ENCODE peak calls at places on chromosomes 3 and 15, in four cellular contexts. V is HCT116, F is K562, Z is HepG2. Y is an unnamed sample.

GRCh38 chr15:72117448-72117697 is 577 bp downstream of the MYO9A start:
- DNase-seq in V (peak; percentile 40), Z (peak; percentile 32), F (peak; percentile 63), Y (no peak)

GRCh38 chr15:71485094-71485693 is 325.2 kb upstream of the NR2E3 start:
- DNase-seq in F (peak; percentile 22), Z (no peak), V (no peak), Y (no peak)

GRCh38 chr3:10357592-10358308 is 36.8 kb upstream of the SEC13 start:
- DNase-seq in V (no peak), F (no peak), Z (no peak), Y (no peak)

GRCh38 chr15:93210995-93211394 is 122.0 kb upstream of the RGMA start:
- DNase-seq in F (no peak), V (no peak), Z (no peak), Y (no peak)

GRCh38 chr3:195800240-195800639 is 11.5 kb downstream of the MUC4 start:
- DNase-seq in V (no peak), Z (no peak), F (no peak), Y (no peak)

GRCh38 chr3:42937334-42937733 is 31.4 kb downstream of the ZNF662 start:
- DNase-seq in V (no peak), F (no peak), Z (no peak), Y (no peak)

GRCh38 chr15:99137111-99137546 is 32.2 kb downstream of the SYNM start:
- DNase-seq in V (no peak), Z (no peak), F (no peak), Y (no peak)

GRCh38 chr3:108219336-108219735 is 2.9 kb downstream of the IFT57 start:
- DNase-seq in Z (no peak), V (no peak), F (no peak), Y (no peak)

GRCh38 chr3:151903501-151903991 is 30.1 kb downstream of the SUCNR1 start:
- DNase-seq in V (no peak), F (no peak), Z (no peak), Y (no peak)

GRCh38 chr3:32817561-32818430 is at the start of gene TRIM71:
- DNase-seq in V (no peak), Z (no peak), F (no peak), Y (no peak)

GRCh38 chr3:126568776-126569342 is 10.1 kb upstream of the C3orf22 start:
- DNase-seq in Z (no peak), F (no peak), V (no peak), Y (no peak)

GRCh38 chr3:66499881-66500574 is 794 bp downstream of the LRIG1 start:
- DNase-seq in Z (no peak), V (no peak), F (no peak), Y (no peak)

GRCh38 chr3:8914491-8914890 is 48.8 kb downstream of the RAD18 start:
- DNase-seq in F (no peak), V (no peak), Z (no peak), Y (no peak)

GRCh38 chr3:107430214-107431047 is 53.2 kb downstream of the CCDC54 start:
- DNase-seq in F (no peak), V (no peak), Z (no peak), Y (no peak)

GRCh38 chr15:90203922-90204321 is 2.8 kb downstream of the SEMA4B start:
- DNase-seq in Z (no peak), V (no peak), F (no peak), Y (no peak)

GRCh38 chr15:61831505-61831921 is 228.7 kb downstream of the VPS13C start:
- DNase-seq in Z (no peak), V (no peak), F (no peak), Y (no peak)

GRCh38 chr3:57082481-57082880 is 22.0 kb downstream of the SPATA12 start:
- DNase-seq in Z (no peak), F (no peak), V (no peak), Y (no peak)

GRCh38 chr15:52789601-52790165 is 453 bp downstream of the ONECUT1 start:
- DNase-seq in Z (no peak), F (no peak), V (no peak), Y (no peak)

GRCh38 chr3:186635532-186635931 is 4.7 kb upstream of the FETUB start:
- DNase-seq in V (no peak), F (no peak), Z (no peak), Y (no peak)

GRCh38 chr3:187969581-187969950 is 184.4 kb upstream of the LPP start:
- DNase-seq in V (no peak), Z (no peak), F (no peak), Y (no peak)

GRCh38 chr3:9280477-9281219 is 31.2 kb upstream of the SRGAP3 start:
- DNase-seq in F (no peak), Z (no peak), V (no peak), Y (no peak)

GRCh38 chr15:88727439-88727838 is 75.8 kb upstream of the ACAN start:
- DNase-seq in V (no peak), F (no peak), Z (no peak), Y (no peak)

GRCh38 chr15:92901053-92901761 is 1.1 kb downstream of the CHD2 start:
- DNase-seq in Z (no peak), V (no peak), F (no peak), Y (no peak)

GRCh38 chr3:58179235-58180098 is 31.3 kb downstream of the DNASE1L3 start:
- DNase-seq in Z (no peak), V (no peak), F (no peak), Y (no peak)

GRCh38 chr3:162142511-162142910 is 645.9 kb downstream of the OTOL1 start:
- DNase-seq in V (no peak), Z (no peak), F (no peak), Y (no peak)

GRCh38 chr3:66435988-66436387 is 64.8 kb downstream of the LRIG1 start:
- DNase-seq in Z (no peak), V (no peak), F (no peak), Y (no peak)

GRCh38 chr3:123576119-123576518 is 8.7 kb downstream of the HACD2 start:
- DNase-seq in Z (no peak), V (no peak), F (no peak), Y (no peak)

GRCh38 chr3:132382267-132382666 is 35.0 kb upstream of the DNAJC13 start:
- DNase-seq in F (no peak), V (no peak), Z (no peak), Y (no peak)

GRCh38 chr3:181720281-181720680 is 8.6 kb downstream of the SOX2 start:
- DNase-seq in V (no peak), F (peak; percentile 48), Z (no peak), Y (no peak)

DNA sequence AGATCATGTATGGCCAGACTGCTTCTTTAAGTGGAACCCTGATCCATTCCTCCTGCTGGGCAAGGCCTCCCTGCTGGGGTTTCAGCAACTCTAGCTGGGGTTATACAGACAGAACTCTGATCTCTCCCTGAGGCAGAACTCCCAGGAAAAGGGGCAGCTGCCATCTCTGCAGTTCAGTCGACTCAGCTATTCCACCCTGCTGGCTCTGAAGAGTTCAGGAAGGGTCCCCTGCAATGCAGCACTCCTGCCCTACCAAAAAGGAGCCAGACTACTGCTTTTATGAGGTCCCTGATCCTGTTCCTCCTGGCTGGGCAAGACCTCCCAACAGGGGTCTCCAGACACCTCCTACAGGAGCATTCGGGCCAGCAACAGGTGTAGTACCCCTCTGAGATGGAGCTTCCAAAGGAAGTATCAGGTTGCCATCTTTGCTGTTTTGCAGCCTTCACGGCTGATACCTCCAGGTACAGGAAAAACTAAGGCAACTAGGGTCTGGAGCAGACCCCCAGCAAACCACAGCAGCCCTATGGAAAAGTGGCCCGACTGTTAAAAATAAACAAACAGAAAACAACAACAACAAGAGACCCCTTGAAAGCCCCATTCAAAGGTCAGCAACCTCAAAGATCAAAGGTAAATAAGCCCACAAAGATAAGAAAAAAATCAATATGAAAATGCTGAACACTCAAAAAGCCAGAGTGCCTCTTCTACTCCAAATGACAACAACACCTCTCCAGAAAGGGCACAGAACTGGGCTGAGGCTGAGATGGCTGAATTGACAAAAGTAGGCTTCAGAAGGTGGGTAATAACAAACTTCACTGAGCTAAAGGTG is 14.2 kb upstream of the CP start:
- DNase-seq in V (no peak), F (no peak), Z (peak; percentile 48), Y (no peak)
- TF ChIP-seq TCF7L2 in V (no peak), F (no peak), Z (no peak), Y (no peak)

DNA sequence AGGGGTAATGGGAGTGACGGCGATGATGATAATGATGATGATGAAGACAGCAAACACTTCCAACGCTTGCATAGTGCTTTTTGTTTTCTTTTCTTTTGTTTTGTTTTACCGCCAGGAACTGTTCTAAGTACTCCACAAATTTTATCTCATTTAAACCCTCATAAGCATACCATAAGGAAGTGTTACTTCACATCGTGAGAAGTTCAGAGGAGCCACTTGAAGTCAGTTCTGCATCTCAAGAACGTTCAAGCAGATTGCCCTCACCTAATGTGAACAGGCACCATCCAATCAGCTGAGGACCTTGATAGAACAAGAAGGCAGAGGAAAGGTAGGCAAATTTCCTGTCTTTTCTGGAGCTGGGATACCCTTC is 104.1 kb downstream of the LSM3 start:
- DNase-seq in V (no peak), Z (no peak), F (no peak), Y (no peak)
- H3K4me1 ChIP-seq in V (peaks cover 9% of the 10 kb centered on the region), Z (no peaks in the 10 kb centered on the region), F (peaks cover 23% of the 10 kb centered on the region), Y (peaks cover 9% of the 10 kb centered on the region)

GRCh38 chr3:97009427-97010019 is 195.1 kb downstream of the EPHA6 start:
- DNase-seq in Z (no peak), F (no peak), V (no peak), Y (no peak)
- TF ChIP-seq REST in Z (no peak), F (no peak), V (no peak), Y (no peak)

DNA sequence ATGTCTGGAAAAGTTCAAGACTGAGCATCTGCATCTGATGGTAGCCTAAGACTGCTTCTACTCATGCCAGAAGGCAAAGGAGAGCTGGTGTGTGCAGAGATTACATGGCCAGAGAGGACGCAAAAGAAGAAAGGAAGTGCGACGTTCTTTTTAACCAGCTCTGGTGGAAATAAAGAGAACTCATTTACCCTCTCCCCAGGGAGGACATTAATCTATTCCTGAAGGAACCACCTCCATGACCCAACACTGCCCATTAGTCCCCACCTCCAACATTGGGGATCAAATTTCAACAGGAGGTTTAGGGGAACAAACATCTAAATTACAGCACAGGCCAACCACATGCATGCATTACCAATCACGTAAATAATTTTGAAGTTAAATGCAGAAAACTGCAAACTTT is 1.5 kb upstream of the NCK1 start:
- DNase-seq in F (no peak), V (no peak), Z (no peak), Y (no peak)
- TF ChIP-seq TCF7L2 in F (no peak), V (no peak), Z (no peak), Y (no peak)

GRCh38 chr15:65026756-65027155 is 2.7 kb downstream of the MTFMT start:
- DNase-seq in F (no peak), V (no peak), Z (no peak), Y (no peak)

GRCh38 chr15:65027593-65027992 is 1.8 kb downstream of the MTFMT start:
- DNase-seq in Z (no peak), F (no peak), V (no peak), Y (no peak)

GRCh38 chr15:65028338-65028737 is 1.1 kb downstream of the MTFMT start:
- DNase-seq in V (no peak), Z (no peak), F (no peak), Y (no peak)

GRCh38 chr15:65028921-65029735 is at the start of gene MTFMT:
- DNase-seq in F (peak; percentile 99), Z (peak; percentile 68), V (peak; percentile 53), Y (no peak)

DNA sequence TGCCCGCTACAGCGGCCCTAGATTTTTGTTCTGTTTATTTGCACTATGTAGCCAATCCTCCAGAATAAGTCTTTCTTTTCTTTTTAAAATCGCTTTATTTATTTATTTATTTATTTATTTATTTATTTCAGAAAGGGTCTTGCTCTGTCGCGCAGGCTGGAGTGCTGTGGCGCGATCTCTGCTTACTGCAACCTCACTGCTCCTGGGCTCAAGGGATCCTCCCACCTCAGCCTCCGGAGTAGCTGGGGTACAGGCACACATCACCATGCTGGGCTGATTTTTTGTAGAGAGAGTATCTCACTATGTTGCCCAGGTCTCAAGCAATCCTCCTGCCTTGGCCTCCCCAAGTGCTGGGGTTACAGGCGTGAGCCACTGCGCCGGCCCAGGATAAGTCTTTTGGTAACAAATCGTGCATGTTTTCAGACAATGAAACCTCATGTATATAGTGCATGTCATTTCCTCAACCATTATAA is 333 bp upstream of the MTFMT start:
- DNase-seq in F (no peak), V (no peak), Z (no peak), Y (no peak)
- H3K4me1 ChIP-seq in F (peaks cover 8% of the 10 kb centered on the region), V (peaks cover 30% of the 10 kb centered on the region), Z (peaks cover 58% of the 10 kb centered on the region), Y (peaks cover 15% of the 10 kb centered on the region)

Y was measured in Panc1.